ENCODE peak calls at places on chromosome 10, in eight cellular contexts. Z is C1 segment of cervical spinal cord; E is neural crest cell; L is activated T-helper 9 cell treated with anti-CD3 and anti-CD28 coated beads, Interleukin-2, amount 50 U/mL, for 16 hours; T is choroid plexus epithelial cell; P is neural progenitor cell; X is T-cell; G is H54. B is an unnamed sample.

GRCh38 chr10:806451-807162 is 117.1 kb upstream of the DIP2C start:
- DNase-seq in Z (no peak), E (no peak), L (no peak), T (no peak), P (no peak), X (no peak), G (no peak), B (no peak)

GRCh38 chr10:47190301-47190700 is 109.7 kb upstream of the GDF10 start:
- DNase-seq in Z (no peak), E (no peak), L (no peak), T (no peak), P (no peak), X (no peak), G (no peak), B (no peak)

GRCh38 chr10:31648966-31649365 is 279.7 kb downstream of the ARHGAP12 start:
- DNase-seq in Z (no peak), E (no peak), L (no peak), T (no peak), P (no peak), X (no peak), G (no peak), B (no peak)

GRCh38 chr10:44330431-44330830 is 54.5 kb downstream of the CXCL12 start:
- DNase-seq in Z (no peak), E (no peak), L (no peak), T (no peak), P (no peak), X (no peak), G (no peak), B (no peak)

GRCh38 chr10:102065561-102066420 is 642 bp downstream of the HPS6 start:
- DNase-seq in Z (no peak), E (peak), L (no peak), T (peak), P (peak), X (no peak), G (peak), B (peak)

GRCh38 chr10:70441161-70441876 is at the start of gene NODAL:
- DNase-seq in Z (no peak), E (no peak), L (no peak), T (no peak), P (peak), X (no peak), G (no peak), B (no peak)

GRCh38 chr10:102763037-102763607 is 19.4 kb downstream of the WBP1L start:
- DNase-seq in Z (no peak), E (no peak), L (no peak), T (no peak), P (no peak), X (no peak), G (no peak), B (no peak)

GRCh38 chr10:22824984-22825383 is 102.9 kb upstream of the ARMC3 start:
- DNase-seq in Z (no peak), E (no peak), L (no peak), T (peak), P (no peak), X (no peak), G (peak), B (no peak)

GRCh38 chr10:14904316-14904732 is 25.7 kb downstream of the SUV39H2 start:
- DNase-seq in Z (no peak), E (no peak), L (no peak), T (peak), P (peak), X (no peak), G (peak), B (no peak)

GRCh38 chr10:110833941-110834621 is 37.6 kb upstream of the PDCD4 start:
- DNase-seq in Z (no peak), E (no peak), L (no peak), T (no peak), P (no peak), X (no peak), G (no peak), B (no peak)

GRCh38 chr10:75403144-75404022 is 1.8 kb upstream of the ZNF503 start:
- DNase-seq in Z (peak), E (peak), L (no peak), T (no peak), P (peak), X (no peak), G (no peak), B (peak)

GRCh38 chr10:95303535-95303934 is 12.7 kb upstream of the PDLIM1 start:
- DNase-seq in Z (no peak), E (no peak), L (no peak), T (no peak), P (no peak), X (no peak), G (no peak), B (no peak)

GRCh38 chr10:454860-455259 is 234.6 kb downstream of the DIP2C start:
- DNase-seq in Z (no peak), E (no peak), L (no peak), T (peak), P (no peak), X (no peak), G (peak), B (peak)

GRCh38 chr10:54259104-54259503 is 541.9 kb downstream of the PCDH15 start:
- DNase-seq in Z (no peak), E (no peak), L (no peak), T (no peak), P (no peak), X (no peak), G (no peak), B (no peak)

GRCh38 chr10:15168296-15168780 is at the start of gene NMT2:
- DNase-seq in Z (peak), E (peak), L (no peak), T (no peak), P (peak), X (no peak), G (peak), B (peak)

GRCh38 chr10:34918896-34919295 is 103.8 kb upstream of the PARD3 start:
- DNase-seq in Z (no peak), E (no peak), L (no peak), T (no peak), P (no peak), X (no peak), G (no peak), B (no peak)

GRCh38 chr10:75115137-75115536 is 3.7 kb downstream of the SAMD8 start:
- DNase-seq in Z (no peak), E (no peak), L (no peak), T (peak), P (no peak), X (no peak), G (no peak), B (no peak)

GRCh38 chr10:55374060-55374459 is 573.0 kb upstream of the PCDH15 start:
- DNase-seq in Z (no peak), E (no peak), L (no peak), T (no peak), P (no peak), X (no peak), G (no peak), B (no peak)

GRCh38 chr10:97939446-97939990 is 89.9 kb downstream of the GOLGA7B start:
- DNase-seq in Z (no peak), E (no peak), L (no peak), T (no peak), P (no peak), X (no peak), G (no peak), B (no peak)

GRCh38 chr10:16965740-16966447 is 148.7 kb upstream of the RSU1 start:
- DNase-seq in Z (no peak), E (no peak), L (no peak), T (peak), P (peak), X (no peak), G (peak), B (peak)

GRCh38 chr10:44014644-44015250 is 366.1 kb upstream of the ZNF32 start:
- DNase-seq in Z (no peak), E (no peak), L (no peak), T (no peak), P (no peak), X (no peak), G (no peak), B (no peak)

GRCh38 chr10:104061196-104061595 is 24.5 kb downstream of the COL17A1 start:
- DNase-seq in Z (no peak), E (no peak), L (no peak), T (no peak), P (no peak), X (no peak), G (no peak), B (no peak)

GRCh38 chr10:22620929-22621328 is 93.4 kb downstream of the PIP4K2A start:
- DNase-seq in Z (no peak), E (no peak), L (no peak), T (no peak), P (no peak), X (no peak), G (no peak), B (no peak)

GRCh38 chr10:18687706-18688105 is 28.5 kb downstream of the ARL5B start:
- DNase-seq in Z (no peak), E (no peak), L (no peak), T (no peak), P (no peak), X (no peak), G (no peak), B (no peak)

GRCh38 chr10:133002685-133003084 is 60.3 kb upstream of the CFAP46 start:
- DNase-seq in Z (no peak), E (no peak), L (no peak), T (no peak), P (no peak), X (no peak), G (no peak), B (no peak)

GRCh38 chr10:75712241-75712880 is 280.9 kb downstream of the LRMDA start:
- DNase-seq in Z (peak), E (peak), L (no peak), T (no peak), P (peak), X (no peak), G (no peak), B (no peak)

GRCh38 chr10:127911218-127911866 is 4.4 kb downstream of the PTPRE start:
- DNase-seq in Z (no peak), E (no peak), L (no peak), T (no peak), P (no peak), X (no peak), G (no peak), B (no peak)

GRCh38 chr10:70250956-70251680 is 17.9 kb upstream of the PPA1 start:
- DNase-seq in Z (no peak), E (no peak), L (no peak), T (no peak), P (no peak), X (no peak), G (no peak), B (no peak)

GRCh38 chr10:103514244-103514643 is 20.7 kb downstream of the NEURL1 start:
- DNase-seq in Z (no peak), E (no peak), L (no peak), T (no peak), P (no peak), X (no peak), G (no peak), B (no peak)

GRCh38 chr10:97664282-97664850 is 22.7 kb downstream of the AVPI1 start:
- DNase-seq in Z (no peak), E (no peak), L (no peak), T (no peak), P (no peak), X (no peak), G (no peak), B (no peak)

GRCh38 chr10:61408065-61408464 is 45.1 kb downstream of the TMEM26 start:
- DNase-seq in Z (no peak), E (no peak), L (no peak), T (peak), P (no peak), X (no peak), G (no peak), B (no peak)

GRCh38 chr10:47295411-47295810 is 4.6 kb upstream of the GDF10 start:
- DNase-seq in Z (no peak), E (no peak), L (no peak), T (no peak), P (no peak), X (no peak), G (no peak), B (no peak)

GRCh38 chr10:126536148-126536547 is 134.3 kb downstream of the C10orf90 start:
- DNase-seq in Z (no peak), E (no peak), L (no peak), T (peak), P (peak), X (no peak), G (no peak), B (no peak)

GRCh38 chr10:63217120-63217605 is 84.0 kb downstream of the NRBF2 start:
- DNase-seq in Z (no peak), E (no peak), L (no peak), T (peak), P (peak), X (no peak), G (peak), B (no peak)

GRCh38 chr10:71493741-71494140 is 97.0 kb downstream of the CDH23 start:
- DNase-seq in Z (no peak), E (no peak), L (no peak), T (no peak), P (no peak), X (no peak), G (no peak), B (peak)

GRCh38 chr10:113297226-113297625 is 255.6 kb upstream of the HABP2 start:
- DNase-seq in Z (no peak), E (no peak), L (no peak), T (peak), P (no peak), X (no peak), G (peak), B (peak)

GRCh38 chr10:131452926-131453771 is 141.6 kb upstream of the TCERG1L start:
- DNase-seq in Z (peak), E (peak), L (no peak), T (no peak), P (peak), X (no peak), G (no peak), B (no peak)

GRCh38 chr10:6161913-6162312 is 40.8 kb upstream of the PFKFB3 start:
- DNase-seq in Z (no peak), E (no peak), L (no peak), T (no peak), P (no peak), X (no peak), G (no peak), B (no peak)

GRCh38 chr10:102327641-102328040 is 67.9 kb upstream of the NFKB2 start:
- DNase-seq in Z (no peak), E (no peak), L (no peak), T (no peak), P (no peak), X (no peak), G (no peak), B (no peak)